ENCODE peak calls at places on chromosome 1, in seven cellular contexts. Z is endothelial cell of umbilical vein; H is SJCRH30; W is CD4-positive, alpha-beta T cell; R is neural progenitor cell; M is A549; K is cardiac muscle cell. X is an unnamed sample. For H3K9me3, the result is how much of the 10 kb centered on the place peaks cover.

GRCh38 chr1:234613992-234614584 is 4.1 kb upstream of the IRF2BP2 start:
- DNase-seq in Z (peak), H (no peak), W (no peak), R (no peak), M (no peak), K (no peak), X (no peak)

GRCh38 chr1:47761201-47761930 is 235.8 kb downstream of the TRABD2B start:
- DNase-seq in Z (no peak), H (no peak), W (no peak), R (no peak), M (no peak), K (no peak), X (no peak)

GRCh38 chr1:78743626-78744025 is 94.0 kb downstream of the IFI44 start:
- DNase-seq in Z (no peak), H (no peak), W (no peak), R (no peak), M (no peak), K (no peak), X (no peak)

GRCh38 chr1:206442101-206442500 is 28.2 kb upstream of the IKBKE start:
- DNase-seq in Z (no peak), H (no peak), W (no peak), R (no peak), M (no peak), K (no peak), X (no peak)

GRCh38 chr1:18077657-18078215 is 29.9 kb upstream of the IGSF21 start:
- DNase-seq in Z (no peak), H (no peak), W (no peak), R (no peak), M (no peak), K (no peak), X (no peak)

GRCh38 chr1:30323841-30324240 is 399.5 kb downstream of the MATN1 start:
- DNase-seq in Z (no peak), H (no peak), W (no peak), R (no peak), M (no peak), K (no peak), X (no peak)

GRCh38 chr1:40394456-40395172 is 21.1 kb downstream of the SMAP2 start:
- DNase-seq in Z (no peak), H (no peak), W (no peak), R (no peak), M (no peak), K (no peak), X (no peak)

GRCh38 chr1:68808351-68808750 is 311.5 kb upstream of the DEPDC1 start:
- DNase-seq in Z (no peak), H (no peak), W (no peak), R (peak), M (no peak), K (peak), X (no peak)

GRCh38 chr1:240820816-240821215 is 208.9 kb upstream of the GREM2 start:
- DNase-seq in Z (no peak), H (no peak), W (no peak), R (no peak), M (no peak), K (no peak), X (no peak)

GRCh38 chr1:245052258-245052657 is 102.5 kb upstream of the KIF26B start:
- DNase-seq in Z (no peak), H (no peak), W (no peak), R (no peak), M (no peak), K (no peak), X (no peak)

GRCh38 chr1:9652379-9653194 is 1.1 kb downstream of the PIK3CD start:
- DNase-seq in Z (no peak), H (no peak), W (peak), R (no peak), M (no peak), K (no peak), X (no peak)

GRCh38 chr1:39576016-39576657 is 453 bp downstream of the PABPC4 start:
- DNase-seq in Z (peak), H (peak), W (no peak), R (peak), M (no peak), K (peak), X (no peak)

GRCh38 chr1:42173155-42173933 is 8.8 kb upstream of the GUCA2A start:
- DNase-seq in Z (peak), H (peak), W (peak), R (peak), M (peak), K (peak), X (peak)

GRCh38 chr1:229258031-229258850 is 12.7 kb upstream of the RAB4A start:
- DNase-seq in Z (peak), H (peak), W (peak), R (peak), M (peak), K (peak), X (peak)

GRCh38 chr1:91806777-91807700 is 78.9 kb downstream of the TGFBR3 start:
- DNase-seq in Z (peak), H (peak), W (no peak), R (no peak), M (peak), K (no peak), X (no peak)

GRCh38 chr1:223087231-223087990 is 55.6 kb downstream of the TLR5 start:
- DNase-seq in Z (no peak), H (no peak), W (no peak), R (no peak), M (no peak), K (no peak), X (no peak)

GRCh38 chr1:68174173-68175113 is 57.9 kb downstream of the WLS start:
- DNase-seq in Z (peak), H (peak), W (no peak), R (peak), M (peak), K (peak), X (no peak)

GRCh38 chr1:119674835-119675289 is 26.8 kb upstream of the ZNF697 start:
- DNase-seq in Z (peak), H (no peak), W (no peak), R (no peak), M (no peak), K (peak), X (peak)

GRCh38 chr1:149888999-149889289 is 10.4 kb upstream of the BOLA1 start:
- DNase-seq in Z (no peak), H (peak), W (no peak), R (peak), M (no peak), K (no peak), X (peak)

GRCh38 chr1:151024540-151025146 is 11.7 kb upstream of the BNIPL start:
- DNase-seq in Z (peak), H (peak), W (peak), R (peak), M (peak), K (peak), X (peak)

GRCh38 chr1:232875536-232875935 is 70.3 kb downstream of the MAP10 start:
- DNase-seq in Z (no peak), H (no peak), W (no peak), R (no peak), M (no peak), K (no peak), X (no peak)

GRCh38 chr1:63322944-63323865 is 838 bp downstream of the FOXD3 start:
- DNase-seq in Z (no peak), H (peak), W (peak), R (peak), M (peak), K (peak), X (peak)

GRCh38 chr1:119290297-119290696 is 78.3 kb upstream of the HAO2 start:
- DNase-seq in Z (no peak), H (no peak), W (no peak), R (no peak), M (no peak), K (no peak), X (no peak)

GRCh38 chr1:155981266-155982088 is 3.1 kb upstream of the ARHGEF2 start:
- DNase-seq in Z (peak), H (no peak), W (no peak), R (no peak), M (no peak), K (no peak), X (peak)

GRCh38 chr1:162951553-162952315 is 90.8 kb upstream of the CCDC190 start:
- DNase-seq in Z (peak), H (peak), W (no peak), R (no peak), M (no peak), K (peak), X (no peak)
- H3K9me3 ChIP-seq in Z (under half), H (under half), W (under half), R (under half), M (under half), K (under half), X (under half)

GRCh38 chr1:19514391-19514831 is 29.1 kb upstream of the CAPZB start:
- DNase-seq in Z (no peak), H (no peak), W (no peak), R (no peak), M (no peak), K (no peak), X (no peak)
- H3K27ac ChIP-seq in Z (no peak), H (no peak), W (no peak), R (no peak), M (no peak), K (no peak), X (no peak)

DNA sequence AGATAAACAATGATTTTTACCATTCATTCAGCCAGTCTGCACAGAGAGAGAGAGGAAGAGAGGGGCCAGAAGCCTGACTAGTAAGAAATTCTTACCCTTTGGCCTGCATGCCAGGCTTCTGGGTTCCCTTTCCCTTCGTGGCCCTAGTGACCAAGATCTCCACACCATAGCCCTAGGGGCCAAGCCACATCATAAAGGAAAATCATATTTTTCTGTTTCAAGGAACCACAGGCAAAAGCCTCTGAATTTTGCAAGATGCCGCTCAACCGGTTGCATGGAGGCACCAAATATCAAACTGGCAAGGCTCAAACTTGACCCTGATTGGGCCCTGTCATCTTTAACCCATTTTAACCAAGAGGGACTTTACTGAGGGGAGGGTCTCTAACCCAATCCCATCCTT is 103.1 kb upstream of the SOX13 start:
- DNase-seq in Z (no peak), H (no peak), W (no peak), R (no peak), M (no peak), K (no peak), X (no peak)
- H3K9me3 ChIP-seq in Z (under half), H (under half), W (under half), R (under half), M (under half), K (under half), X (half or more)

DNA sequence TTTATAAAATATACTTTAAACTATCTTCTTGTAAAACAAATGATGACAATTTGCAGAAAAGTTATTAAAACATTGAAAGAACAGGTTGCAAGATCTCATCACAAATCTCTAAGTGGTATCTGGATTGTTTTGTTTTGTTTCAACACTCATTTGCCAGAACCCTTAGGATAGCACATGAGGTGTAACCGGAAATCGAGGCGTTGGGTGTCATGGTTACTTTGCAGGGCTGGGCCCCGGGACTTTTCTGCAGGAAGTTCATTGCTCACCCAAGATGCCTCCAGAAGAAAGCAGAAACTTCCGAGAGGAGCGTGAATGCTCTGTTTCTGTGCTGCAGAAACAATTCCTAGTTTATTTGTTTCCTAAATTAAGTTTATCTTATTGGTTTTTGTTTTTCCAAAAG is 2.5 kb downstream of the DISC1 start:
- DNase-seq in Z (peak), H (no peak), W (no peak), R (no peak), M (no peak), K (no peak), X (no peak)
- H3K27ac ChIP-seq in Z (no peak), H (no peak), W (no peak), R (no peak), M (no peak), K (no peak), X (no peak)

DNA sequence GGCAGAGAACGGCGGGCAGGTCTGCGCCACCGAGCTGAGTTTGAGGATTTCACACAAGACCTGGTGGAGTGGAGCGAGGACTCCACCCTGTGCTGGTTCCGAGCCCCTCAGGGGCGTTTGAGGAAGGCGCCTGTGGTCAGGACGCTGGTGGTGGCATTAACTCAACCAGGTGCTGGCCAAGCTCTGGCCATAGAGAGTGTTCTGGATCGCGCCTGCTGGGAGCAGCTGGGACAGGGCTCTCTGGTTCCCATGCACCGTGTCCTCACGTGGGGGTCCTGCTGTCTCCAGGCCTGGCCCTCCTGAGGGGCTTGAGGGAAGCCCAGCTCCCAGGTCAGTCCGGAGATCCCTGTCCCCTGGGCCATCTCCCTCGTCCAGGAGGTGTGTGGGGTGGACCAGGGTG is 24.8 kb upstream of the TTC34 start:
- DNase-seq in Z (no peak), H (no peak), W (no peak), R (no peak), M (no peak), K (no peak), X (no peak)
- H3K9me3 ChIP-seq in Z (under half), H (under half), W (under half), R (under half), M (under half), K (under half), X (under half)

GRCh38 chr1:93735722-93736121 is 54.1 kb upstream of the BCAR3 start:
- DNase-seq in Z (no peak), H (peak), W (no peak), R (no peak), M (no peak), K (no peak), X (no peak)
- H3K27ac ChIP-seq in Z (no peak), H (no peak), W (no peak), R (no peak), M (no peak), K (no peak), X (no peak)

GRCh38 chr1:23362218-23362713 is 7.4 kb downstream of the ZNF436 start:
- DNase-seq in Z (no peak), H (no peak), W (no peak), R (no peak), M (peak), K (peak), X (no peak)
- H3K9me3 ChIP-seq in Z (under half), H (under half), W (under half), R (half or more), M (half or more), K (under half), X (under half)

GRCh38 chr1:26472330-26472900 is at the start of gene HMGN2:
- DNase-seq in Z (peak), H (peak), W (peak), R (peak), M (peak), K (peak), X (peak)

GRCh38 chr1:26471498-26472329 is 526 bp upstream of the HMGN2 start:
- DNase-seq in Z (peak), H (peak), W (peak), R (peak), M (peak), K (peak), X (no peak)

GRCh38 chr1:26468911-26469310 is 3.3 kb upstream of the HMGN2 start:
- DNase-seq in Z (no peak), H (no peak), W (no peak), R (peak), M (no peak), K (no peak), X (peak)

GRCh38 chr1:26471201-26471497 is 1.1 kb upstream of the HMGN2 start:
- DNase-seq in Z (no peak), H (no peak), W (no peak), R (no peak), M (no peak), K (no peak), X (peak)

GRCh38 chr1:26469558-26469957 is 2.7 kb upstream of the HMGN2 start:
- DNase-seq in Z (no peak), H (no peak), W (no peak), R (peak), M (no peak), K (no peak), X (peak)
- H3K27ac ChIP-seq in Z (no peak), H (no peak), W (no peak), R (peak), M (no peak), K (no peak), X (peak)

X was measured in WERI-Rb-1.